ENCODE peak calls at places on chromosomes 13 and 19, in four cellular contexts. O, G, P and D are unnamed samples.

GRCh38 chr19:10776900-10777650 is 58.9 kb downstream of the TMED1 start:
- DNase-seq in O (no peak), G (no peak), P (no peak), D (no peak)

GRCh38 chr13:39836038-39836437 is 180.6 kb downstream of the COG6 start:
- DNase-seq in O (no peak), G (no peak), P (no peak), D (no peak)

GRCh38 chr13:77865588-77865987 is 53.0 kb downstream of the EDNRB start:
- DNase-seq in O (no peak), G (no peak), P (no peak), D (no peak)

GRCh38 chr13:99357149-99357596 is 50.0 kb upstream of the GPR183 start:
- DNase-seq in O (peak), G (no peak), P (peak), D (no peak)

GRCh38 chr19:39341122-39341719 is 1.0 kb upstream of the SAMD4B start:
- DNase-seq in O (no peak), G (no peak), P (peak), D (peak)

GRCh38 chr19:53545271-53546065 is 7.5 kb downstream of the ZNF331 start:
- DNase-seq in O (no peak), G (no peak), P (no peak), D (no peak)

GRCh38 chr13:100269837-100270236 is 180.9 kb downstream of the PCCA start:
- DNase-seq in O (no peak), G (no peak), P (no peak), D (no peak)

GRCh38 chr13:82878536-82878935 is 1003.7 kb downstream of the SLITRK1 start:
- DNase-seq in O (no peak), G (no peak), P (no peak), D (no peak)

GRCh38 chr13:97914537-97914936 is 38.9 kb upstream of the IPO5 start:
- DNase-seq in O (no peak), G (no peak), P (no peak), D (no peak)

GRCh38 chr19:20351244-20351643 is 184.2 kb downstream of the ZNF486 start:
- DNase-seq in O (no peak), G (no peak), P (no peak), D (no peak)

GRCh38 chr13:75685239-75685697 is 49.1 kb downstream of the LMO7 start:
- DNase-seq in O (no peak), G (peak), P (no peak), D (no peak)

GRCh38 chr13:48302920-48303330 is 626 bp upstream of the RB1 start:
- DNase-seq in O (no peak), G (no peak), P (no peak), D (no peak)

GRCh38 chr13:113656831-113657671 is 947 bp downstream of the ATP4B start:
- DNase-seq in O (no peak), G (no peak), P (no peak), D (peak)

GRCh38 chr13:98103942-98104880 is 38.7 kb upstream of the FARP1 start:
- DNase-seq in O (no peak), G (peak), P (peak), D (peak)

GRCh38 chr19:49196527-49197240 is 39.1 kb downstream of the TRPM4 start:
- DNase-seq in O (no peak), G (no peak), P (peak), D (no peak)

GRCh38 chr19:11365557-11366117 is 8.8 kb upstream of the SWSAP1 start:
- DNase-seq in O (no peak), G (no peak), P (peak), D (no peak)

GRCh38 chr19:3504723-3505122 is 1.4 kb upstream of the FZR1 start:
- DNase-seq in O (no peak), G (no peak), P (no peak), D (no peak)

GRCh38 chr13:80030491-80030890 is 310.4 kb downstream of the SPRY2 start:
- DNase-seq in O (no peak), G (no peak), P (no peak), D (peak)

GRCh38 chr13:87274209-87274819 is 396.9 kb upstream of the SLITRK5 start:
- DNase-seq in O (no peak), G (peak), P (peak), D (peak)

GRCh38 chr13:53131361-53131760 is 102.7 kb downstream of the OLFM4 start:
- DNase-seq in O (no peak), G (no peak), P (no peak), D (no peak)

GRCh38 chr13:107239213-107239612 is 671.3 kb upstream of the ARGLU1 start:
- DNase-seq in O (no peak), G (no peak), P (no peak), D (no peak)

GRCh38 chr13:24627090-24627714 is 53.0 kb upstream of the ATP12A start:
- DNase-seq in O (no peak), G (peak), P (peak), D (peak)

GRCh38 chr13:95341441-95341840 is 40.2 kb upstream of the ABCC4 start:
- DNase-seq in O (no peak), G (no peak), P (no peak), D (no peak)

GRCh38 chr19:3243851-3244700 is 19.6 kb downstream of the CELF5 start:
- DNase-seq in O (no peak), G (peak), P (peak), D (peak)

GRCh38 chr19:40791349-40791748 is 7.6 kb upstream of the EGLN2 start:
- DNase-seq in O (no peak), G (no peak), P (no peak), D (no peak)

GRCh38 chr13:89930861-89931260 is 1416.6 kb upstream of the MIR17HG start:
- DNase-seq in O (no peak), G (no peak), P (no peak), D (no peak)

GRCh38 chr13:73411067-73411809 is 352.4 kb downstream of the KLF5 start:
- DNase-seq in O (no peak), G (no peak), P (no peak), D (no peak)

DNA sequence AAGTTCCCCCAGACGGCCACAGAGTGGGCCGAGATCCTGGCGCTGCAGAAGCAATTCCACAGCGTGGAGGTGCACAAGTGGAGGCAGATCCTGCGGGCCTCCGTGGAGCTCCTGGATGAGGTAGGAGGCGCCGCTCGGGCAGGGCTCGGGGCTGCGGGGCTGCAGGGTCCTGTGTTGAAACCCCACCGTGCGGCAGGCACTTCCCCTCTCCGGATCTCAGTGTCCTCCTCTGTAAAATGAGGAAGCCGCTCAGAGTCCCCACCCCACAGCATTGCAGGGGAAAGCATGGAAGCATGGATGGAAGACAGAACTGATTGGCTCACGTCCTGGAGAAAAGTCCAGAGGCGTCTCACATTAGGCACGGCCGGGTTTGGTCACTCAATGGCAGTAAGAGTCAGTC is 6.8 kb upstream of the SCN1B start:
- DNase-seq in O (no peak), G (no peak), P (no peak), D (no peak)
- TF ChIP-seq TCF7 in O (no peak), G (no peak), P (no peak), D (no peak)

GRCh38 chr13:30920162-30920561 is 12.3 kb upstream of the TEX26 start:
- DNase-seq in O (no peak), G (no peak), P (no peak), D (no peak)

GRCh38 chr13:30918662-30919405 is 12.8 kb downstream of the MEDAG start:
- DNase-seq in O (no peak), G (no peak), P (no peak), D (no peak)

GRCh38 chr13:30915691-30916541 is 9.8 kb downstream of the MEDAG start:
- DNase-seq in O (no peak), G (no peak), P (no peak), D (no peak)

DNA sequence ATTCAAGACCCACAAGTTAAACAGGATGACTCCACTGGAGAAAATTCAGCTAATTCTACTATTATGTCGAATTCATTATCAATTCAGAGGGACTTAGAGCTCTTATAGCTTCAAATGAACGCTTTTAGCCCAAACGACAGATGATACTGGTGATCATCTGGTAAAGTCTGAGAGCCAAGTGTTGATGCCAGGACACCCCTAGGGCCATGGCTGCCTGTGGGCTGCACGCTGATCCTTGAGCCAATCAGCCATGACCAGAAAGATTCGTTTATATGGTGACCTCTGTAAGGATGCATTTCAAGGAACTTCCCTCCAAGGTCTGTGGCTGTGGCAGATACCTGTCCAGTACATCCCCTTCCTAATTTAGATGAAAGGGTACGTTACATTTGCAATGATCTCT is 10.9 kb downstream of the MEDAG start:
- DNase-seq in O (no peak), G (no peak), P (no peak), D (no peak)
- TF ChIP-seq TCF7 in O (no peak), G (no peak), P (no peak), D (no peak)

GRCh38 chr13:109844396-109844795 is 58.0 kb upstream of the IRS2 start:
- DNase-seq in O (no peak), G (no peak), P (no peak), D (no peak)
- TF ChIP-seq TCF7 in O (no peak), G (no peak), P (no peak), D (no peak)

GRCh38 chr19:35066121-35066520 is 24.6 kb downstream of the HPN start:
- DNase-seq in O (no peak), G (no peak), P (no peak), D (no peak)

GRCh38 chr19:35062942-35063341 is 21.4 kb downstream of the HPN start:
- DNase-seq in O (no peak), G (no peak), P (no peak), D (no peak)

GRCh38 chr19:35061583-35062373 is 20.3 kb downstream of the HPN start:
- DNase-seq in O (no peak), G (no peak), P (no peak), D (no peak)

GRCh38 chr19:35065574-35065973 is 24.1 kb downstream of the HPN start:
- DNase-seq in O (no peak), G (no peak), P (no peak), D (no peak)

DNA sequence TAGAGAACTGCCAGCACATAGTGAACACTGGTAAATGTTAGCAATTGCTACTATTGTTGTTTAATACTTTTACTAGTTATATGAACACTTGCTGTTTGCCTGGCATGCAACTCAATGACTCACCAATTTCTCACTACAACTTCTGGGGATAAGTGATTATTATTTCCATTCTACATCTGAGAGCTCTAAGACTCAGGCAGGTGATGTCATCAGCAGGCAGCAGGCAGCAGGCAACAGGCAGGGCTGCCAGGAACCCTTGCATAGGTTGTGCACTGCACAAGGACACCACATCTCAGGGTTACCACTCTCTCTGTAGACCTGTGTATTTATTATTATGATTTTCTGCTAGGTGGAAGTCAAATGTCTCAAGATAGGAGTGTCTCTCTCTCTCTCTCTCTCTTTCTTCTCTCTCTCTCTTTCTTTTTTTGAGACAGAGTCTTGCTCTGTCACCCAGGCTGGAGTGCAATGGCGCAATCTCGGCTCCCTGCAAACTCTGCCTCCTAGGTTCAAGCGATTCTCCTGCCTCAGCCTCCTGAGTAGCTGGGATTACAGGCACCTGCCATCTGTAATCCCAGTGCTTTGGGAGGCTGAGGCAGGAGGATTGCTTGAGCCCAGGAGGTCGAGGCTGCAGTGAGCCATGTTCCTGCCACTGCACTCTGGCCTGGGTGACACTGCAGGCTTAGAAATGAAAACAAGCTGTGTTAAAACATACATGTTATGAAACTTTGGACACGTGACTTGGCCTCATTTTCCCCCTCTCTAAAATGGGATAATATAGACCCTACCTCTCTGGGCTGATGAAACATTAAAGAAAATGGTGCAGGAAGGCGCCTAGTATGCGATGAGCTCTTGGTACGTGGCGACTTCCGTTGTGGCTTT is 22.7 kb downstream of the HPN start:
- DNase-seq in O (no peak), G (no peak), P (no peak), D (no peak)
- TF ChIP-seq TCF7 in O (no peak), G (no peak), P (no peak), D (no peak)

DNA sequence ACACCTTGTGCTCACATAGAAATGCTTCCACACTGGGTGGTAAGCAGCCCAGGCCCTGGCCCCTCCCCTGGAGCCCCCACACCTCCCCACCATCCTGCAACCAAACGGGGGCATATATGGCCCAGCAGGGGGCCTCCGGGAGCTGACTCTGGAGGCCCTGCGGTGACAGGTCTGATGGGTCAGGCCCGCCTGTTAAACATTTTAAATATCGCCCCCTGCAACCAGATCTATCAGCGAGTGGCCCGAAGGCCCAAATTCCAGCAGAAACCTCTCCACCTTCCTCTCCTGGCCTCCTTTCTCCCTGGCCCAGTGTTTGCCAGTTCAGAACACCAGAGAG is 48.0 kb upstream of the KATNAL1 start:
- DNase-seq in O (no peak), G (peak), P (peak), D (peak)
- TF ChIP-seq TCF7 in O (no peak), G (no peak), P (no peak), D (no peak)